ENCODE peak calls at places on chromosome 1, in ten cellular contexts. One of them, this sample, is unnamed.

GRCh38 chr1:229199892-229200291 is 71.0 kb upstream of the RAB4A start:
- DNase-seq in epithelial cell of esophagus: no peak
- DNase-seq in IMR-90: no peak
- DNase-seq in HFF-Myc: no peak
- DNase-seq in psoas muscle: no peak
- DNase-seq in lower lobe of right lung: peak
- DNase-seq in lower leg skin: no peak
- DNase-seq in AG09309: no peak
- DNase-seq in Peyer's patch: peak
- DNase-seq in dorsolateral prefrontal cortex: no peak
- DNase-seq in this sample: no peak

GRCh38 chr1:12341667-12342066 is 111.8 kb downstream of the VPS13D start:
- DNase-seq in epithelial cell of esophagus: no peak
- DNase-seq in IMR-90: no peak
- DNase-seq in HFF-Myc: no peak
- DNase-seq in psoas muscle: no peak
- DNase-seq in lower lobe of right lung: no peak
- DNase-seq in lower leg skin: no peak
- DNase-seq in AG09309: no peak
- DNase-seq in Peyer's patch: no peak
- DNase-seq in dorsolateral prefrontal cortex: no peak
- DNase-seq in this sample: no peak

GRCh38 chr1:54798769-54799641 is 2.1 kb downstream of the TTC22 start:
- DNase-seq in epithelial cell of esophagus: peak
- DNase-seq in IMR-90: peak
- DNase-seq in HFF-Myc: no peak
- DNase-seq in psoas muscle: peak
- DNase-seq in lower lobe of right lung: no peak
- DNase-seq in lower leg skin: no peak
- DNase-seq in AG09309: no peak
- DNase-seq in Peyer's patch: peak
- DNase-seq in dorsolateral prefrontal cortex: peak
- DNase-seq in this sample: peak

GRCh38 chr1:47797555-47797954 is 199.6 kb downstream of the TRABD2B start:
- DNase-seq in epithelial cell of esophagus: no peak
- DNase-seq in IMR-90: no peak
- DNase-seq in HFF-Myc: no peak
- DNase-seq in psoas muscle: no peak
- DNase-seq in lower lobe of right lung: no peak
- DNase-seq in lower leg skin: no peak
- DNase-seq in AG09309: no peak
- DNase-seq in Peyer's patch: no peak
- DNase-seq in dorsolateral prefrontal cortex: no peak
- DNase-seq in this sample: no peak

GRCh38 chr1:3003941-3004270 is 17.4 kb upstream of the ACTRT2 start:
- DNase-seq in epithelial cell of esophagus: no peak
- DNase-seq in IMR-90: no peak
- DNase-seq in HFF-Myc: no peak
- DNase-seq in psoas muscle: peak
- DNase-seq in lower lobe of right lung: no peak
- DNase-seq in lower leg skin: no peak
- DNase-seq in AG09309: no peak
- DNase-seq in Peyer's patch: peak
- DNase-seq in dorsolateral prefrontal cortex: peak
- DNase-seq in this sample: no peak

GRCh38 chr1:200242379-200243041 is 167.3 kb downstream of the ZNF281 start:
- DNase-seq in epithelial cell of esophagus: no peak
- DNase-seq in IMR-90: peak
- DNase-seq in HFF-Myc: no peak
- DNase-seq in psoas muscle: no peak
- DNase-seq in lower lobe of right lung: no peak
- DNase-seq in lower leg skin: no peak
- DNase-seq in AG09309: no peak
- DNase-seq in Peyer's patch: no peak
- DNase-seq in dorsolateral prefrontal cortex: no peak
- DNase-seq in this sample: peak

GRCh38 chr1:95888877-95889799 is 655.1 kb downstream of the RWDD3 start:
- DNase-seq in epithelial cell of esophagus: no peak
- DNase-seq in IMR-90: no peak
- DNase-seq in HFF-Myc: no peak
- DNase-seq in psoas muscle: no peak
- DNase-seq in lower lobe of right lung: no peak
- DNase-seq in lower leg skin: no peak
- DNase-seq in AG09309: no peak
- DNase-seq in Peyer's patch: no peak
- DNase-seq in dorsolateral prefrontal cortex: no peak
- DNase-seq in this sample: no peak

GRCh38 chr1:26053718-26054572 is 8.0 kb upstream of the SLC30A2 start:
- DNase-seq in epithelial cell of esophagus: no peak
- DNase-seq in IMR-90: no peak
- DNase-seq in HFF-Myc: no peak
- DNase-seq in psoas muscle: peak
- DNase-seq in lower lobe of right lung: no peak
- DNase-seq in lower leg skin: no peak
- DNase-seq in AG09309: no peak
- DNase-seq in Peyer's patch: no peak
- DNase-seq in dorsolateral prefrontal cortex: no peak
- DNase-seq in this sample: no peak

GRCh38 chr1:243580072-243580471 is 270.0 kb downstream of the AKT3 start:
- DNase-seq in epithelial cell of esophagus: peak
- DNase-seq in IMR-90: peak
- DNase-seq in HFF-Myc: no peak
- DNase-seq in psoas muscle: no peak
- DNase-seq in lower lobe of right lung: no peak
- DNase-seq in lower leg skin: no peak
- DNase-seq in AG09309: no peak
- DNase-seq in Peyer's patch: no peak
- DNase-seq in dorsolateral prefrontal cortex: no peak
- DNase-seq in this sample: peak

GRCh38 chr1:20271498-20272400 is 18.9 kb upstream of the VWA5B1 start:
- DNase-seq in epithelial cell of esophagus: peak
- DNase-seq in IMR-90: no peak
- DNase-seq in HFF-Myc: no peak
- DNase-seq in psoas muscle: no peak
- DNase-seq in lower lobe of right lung: no peak
- DNase-seq in lower leg skin: no peak
- DNase-seq in AG09309: no peak
- DNase-seq in Peyer's patch: no peak
- DNase-seq in dorsolateral prefrontal cortex: no peak
- DNase-seq in this sample: peak

GRCh38 chr1:245085508-245086095 is 69.2 kb upstream of the KIF26B start:
- DNase-seq in epithelial cell of esophagus: peak
- DNase-seq in IMR-90: peak
- DNase-seq in HFF-Myc: peak
- DNase-seq in psoas muscle: no peak
- DNase-seq in lower lobe of right lung: no peak
- DNase-seq in lower leg skin: no peak
- DNase-seq in AG09309: peak
- DNase-seq in Peyer's patch: no peak
- DNase-seq in dorsolateral prefrontal cortex: no peak
- DNase-seq in this sample: peak
- TF ChIP-seq CTCF in epithelial cell of esophagus: peak
- TF ChIP-seq CTCF in IMR-90: peak
- TF ChIP-seq CTCF in HFF-Myc: no peak
- TF ChIP-seq CTCF in psoas muscle: no peak
- TF ChIP-seq CTCF in lower lobe of right lung: no peak
- TF ChIP-seq CTCF in lower leg skin: no peak
- TF ChIP-seq CTCF in AG09309: peak
- TF ChIP-seq CTCF in Peyer's patch: no peak
- TF ChIP-seq CTCF in dorsolateral prefrontal cortex: no peak
- TF ChIP-seq CTCF in this sample: peak

DNA sequence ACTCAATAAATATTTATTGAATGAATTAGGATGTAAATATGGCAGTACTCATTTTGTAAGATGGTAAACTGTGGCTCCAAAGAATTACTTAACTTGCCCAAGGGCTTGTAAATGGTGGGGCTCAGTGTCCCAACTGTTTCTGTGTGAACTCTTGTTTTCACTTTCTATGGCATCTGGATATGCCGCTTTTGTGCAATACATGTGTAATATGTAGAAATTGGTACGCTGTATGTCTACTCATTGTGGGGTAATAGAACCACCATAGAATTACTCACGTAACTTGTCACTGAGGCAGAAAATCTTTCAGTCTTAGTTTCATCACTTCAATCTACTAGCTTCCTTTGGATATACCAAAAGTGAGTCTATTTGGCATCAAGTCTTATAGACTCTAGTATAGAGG is 977 bp downstream of the PRPF3 start:
- DNase-seq in epithelial cell of esophagus: peak
- DNase-seq in IMR-90: peak
- DNase-seq in HFF-Myc: no peak
- DNase-seq in psoas muscle: no peak
- DNase-seq in lower lobe of right lung: no peak
- DNase-seq in lower leg skin: no peak
- DNase-seq in AG09309: peak
- DNase-seq in Peyer's patch: no peak
- DNase-seq in dorsolateral prefrontal cortex: no peak
- DNase-seq in this sample: peak
- H3K4me3 ChIP-seq in epithelial cell of esophagus: peak
- H3K4me3 ChIP-seq in IMR-90: peak
- H3K4me3 ChIP-seq in HFF-Myc: peak
- H3K4me3 ChIP-seq in psoas muscle: peak
- H3K4me3 ChIP-seq in lower lobe of right lung: peak
- H3K4me3 ChIP-seq in lower leg skin: no peak
- H3K4me3 ChIP-seq in AG09309: peak
- H3K4me3 ChIP-seq in Peyer's patch: peak
- H3K4me3 ChIP-seq in dorsolateral prefrontal cortex: peak
- H3K4me3 ChIP-seq in this sample: peak

GRCh38 chr1:248703674-248704073 is 1.1 kb upstream of the OR14I1 start:
- DNase-seq in epithelial cell of esophagus: no peak
- DNase-seq in IMR-90: no peak
- DNase-seq in HFF-Myc: no peak
- DNase-seq in psoas muscle: no peak
- DNase-seq in lower lobe of right lung: no peak
- DNase-seq in lower leg skin: no peak
- DNase-seq in AG09309: no peak
- DNase-seq in Peyer's patch: no peak
- DNase-seq in dorsolateral prefrontal cortex: no peak
- DNase-seq in this sample: no peak
- TF ChIP-seq CTCF in epithelial cell of esophagus: no peak
- TF ChIP-seq CTCF in IMR-90: no peak
- TF ChIP-seq CTCF in HFF-Myc: no peak
- TF ChIP-seq CTCF in psoas muscle: no peak
- TF ChIP-seq CTCF in lower lobe of right lung: no peak
- TF ChIP-seq CTCF in lower leg skin: no peak
- TF ChIP-seq CTCF in AG09309: no peak
- TF ChIP-seq CTCF in Peyer's patch: no peak
- TF ChIP-seq CTCF in dorsolateral prefrontal cortex: no peak
- TF ChIP-seq CTCF in this sample: no peak

DNA sequence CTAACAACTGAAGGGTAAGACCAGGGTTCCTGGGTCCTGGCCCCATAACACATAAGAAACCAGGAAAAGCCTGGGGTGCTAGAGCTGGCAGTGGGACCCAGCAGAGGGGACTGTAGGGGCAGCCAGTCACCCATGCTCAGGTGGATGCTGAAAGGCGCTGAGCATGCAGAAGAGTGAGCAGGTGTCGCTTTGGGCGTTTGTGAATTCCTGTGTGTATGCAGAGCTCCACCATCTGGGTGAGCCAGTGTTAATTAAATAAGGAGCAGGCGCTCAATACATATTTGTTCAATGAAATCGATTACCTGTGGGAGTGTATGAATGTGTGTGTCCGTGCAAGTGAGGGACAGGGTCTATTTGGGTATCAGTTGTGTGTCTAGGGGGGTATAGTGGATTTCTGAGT is 499 bp downstream of the C1QA start:
- DNase-seq in epithelial cell of esophagus: no peak
- DNase-seq in IMR-90: no peak
- DNase-seq in HFF-Myc: no peak
- DNase-seq in psoas muscle: no peak
- DNase-seq in lower lobe of right lung: no peak
- DNase-seq in lower leg skin: no peak
- DNase-seq in AG09309: no peak
- DNase-seq in Peyer's patch: no peak
- DNase-seq in dorsolateral prefrontal cortex: no peak
- DNase-seq in this sample: no peak
- H3K4me3 ChIP-seq in epithelial cell of esophagus: no peak
- H3K4me3 ChIP-seq in IMR-90: no peak
- H3K4me3 ChIP-seq in HFF-Myc: no peak
- H3K4me3 ChIP-seq in psoas muscle: peak
- H3K4me3 ChIP-seq in lower lobe of right lung: peak
- H3K4me3 ChIP-seq in lower leg skin: no peak
- H3K4me3 ChIP-seq in AG09309: no peak
- H3K4me3 ChIP-seq in Peyer's patch: peak
- H3K4me3 ChIP-seq in dorsolateral prefrontal cortex: no peak
- H3K4me3 ChIP-seq in this sample: no peak

DNA sequence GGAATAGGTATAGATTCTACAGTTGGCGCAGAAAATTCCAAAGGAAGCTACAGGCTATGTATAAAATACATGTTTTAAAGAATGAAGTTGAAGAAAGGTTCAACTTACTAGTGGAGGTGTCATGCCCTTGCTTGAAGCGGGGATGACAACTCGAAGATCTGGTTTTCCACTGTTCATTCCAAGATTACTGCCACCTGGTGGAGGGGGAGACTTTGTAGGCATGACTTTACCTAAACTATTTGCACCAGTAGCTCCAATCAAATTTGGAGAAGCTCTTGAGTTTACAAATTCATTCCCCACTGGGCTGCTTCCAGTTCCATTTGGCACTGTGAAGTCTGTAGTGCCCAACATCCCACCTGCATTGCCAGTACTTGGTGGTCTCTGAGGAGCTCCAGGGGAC is 81.7 kb downstream of the AXDND1 start:
- DNase-seq in epithelial cell of esophagus: peak
- DNase-seq in IMR-90: peak
- DNase-seq in HFF-Myc: no peak
- DNase-seq in psoas muscle: no peak
- DNase-seq in lower lobe of right lung: no peak
- DNase-seq in lower leg skin: no peak
- DNase-seq in AG09309: no peak
- DNase-seq in Peyer's patch: no peak
- DNase-seq in dorsolateral prefrontal cortex: no peak
- DNase-seq in this sample: no peak
- TF ChIP-seq CTCF in epithelial cell of esophagus: peak
- TF ChIP-seq CTCF in IMR-90: peak
- TF ChIP-seq CTCF in HFF-Myc: peak
- TF ChIP-seq CTCF in psoas muscle: no peak
- TF ChIP-seq CTCF in lower lobe of right lung: no peak
- TF ChIP-seq CTCF in lower leg skin: no peak
- TF ChIP-seq CTCF in AG09309: peak
- TF ChIP-seq CTCF in Peyer's patch: no peak
- TF ChIP-seq CTCF in dorsolateral prefrontal cortex: no peak
- TF ChIP-seq CTCF in this sample: peak

GRCh38 chr1:100868364-100868995 is 26.2 kb downstream of the EXTL2 start:
- DNase-seq in epithelial cell of esophagus: peak
- DNase-seq in IMR-90: peak
- DNase-seq in HFF-Myc: no peak
- DNase-seq in psoas muscle: no peak
- DNase-seq in lower lobe of right lung: no peak
- DNase-seq in lower leg skin: no peak
- DNase-seq in AG09309: peak
- DNase-seq in Peyer's patch: no peak
- DNase-seq in dorsolateral prefrontal cortex: no peak
- DNase-seq in this sample: peak
- H3K4me3 ChIP-seq in epithelial cell of esophagus: no peak
- H3K4me3 ChIP-seq in IMR-90: no peak
- H3K4me3 ChIP-seq in HFF-Myc: no peak
- H3K4me3 ChIP-seq in psoas muscle: no peak
- H3K4me3 ChIP-seq in lower lobe of right lung: no peak
- H3K4me3 ChIP-seq in lower leg skin: no peak
- H3K4me3 ChIP-seq in AG09309: no peak
- H3K4me3 ChIP-seq in Peyer's patch: no peak
- H3K4me3 ChIP-seq in dorsolateral prefrontal cortex: no peak
- H3K4me3 ChIP-seq in this sample: no peak

GRCh38 chr1:226201029-226201593 is 14.6 kb upstream of the ACBD3 start:
- DNase-seq in epithelial cell of esophagus: peak
- DNase-seq in IMR-90: peak
- DNase-seq in HFF-Myc: no peak
- DNase-seq in psoas muscle: no peak
- DNase-seq in lower lobe of right lung: no peak
- DNase-seq in lower leg skin: no peak
- DNase-seq in AG09309: no peak
- DNase-seq in Peyer's patch: no peak
- DNase-seq in dorsolateral prefrontal cortex: no peak
- DNase-seq in this sample: peak
- TF ChIP-seq CTCF in epithelial cell of esophagus: peak
- TF ChIP-seq CTCF in IMR-90: peak
- TF ChIP-seq CTCF in HFF-Myc: peak
- TF ChIP-seq CTCF in psoas muscle: no peak
- TF ChIP-seq CTCF in lower lobe of right lung: peak
- TF ChIP-seq CTCF in lower leg skin: no peak
- TF ChIP-seq CTCF in AG09309: peak
- TF ChIP-seq CTCF in Peyer's patch: no peak
- TF ChIP-seq CTCF in dorsolateral prefrontal cortex: no peak
- TF ChIP-seq CTCF in this sample: peak